ENCODE peak calls at places on chromosome 13, in five cellular contexts. W is HCT116, E is H9, I is DND-41, C is GM23338. G is an unnamed sample.

GRCh38 chr13:97262058-97262457 is 39.9 kb downstream of the MBNL2 start:
- DNase-seq in W (no peak), C (no peak), E (no peak), I (no peak), G (no peak)

GRCh38 chr13:49292742-49293498 is 45.2 kb downstream of the CDADC1 start:
- DNase-seq in I (peak), C (no peak), E (no peak), W (no peak), G (no peak)

GRCh38 chr13:112837371-112838037 is 131.5 kb upstream of the MCF2L start:
- DNase-seq in I (no peak), E (no peak), W (no peak), C (no peak), G (no peak)

GRCh38 chr13:79451500-79451962 is 29.4 kb upstream of the NDFIP2 start:
- DNase-seq in W (no peak), I (peak), C (peak), E (peak), G (peak)

GRCh38 chr13:48315981-48316380 is 12.4 kb downstream of the RB1 start:
- DNase-seq in I (no peak), W (no peak), E (no peak), C (no peak), G (no peak)

GRCh38 chr13:111398196-111398595 is 77.8 kb downstream of the TEX29 start:
- DNase-seq in C (no peak), W (no peak), I (no peak), E (no peak), G (no peak)

GRCh38 chr13:77521595-77522367 is 13.7 kb upstream of the SCEL start:
- DNase-seq in I (no peak), E (peak), C (peak), W (no peak), G (peak)

GRCh38 chr13:111347438-111347837 is 27.0 kb downstream of the TEX29 start:
- DNase-seq in I (no peak), W (no peak), E (no peak), C (no peak), G (no peak)

GRCh38 chr13:26037302-26037701 is 14.5 kb downstream of the SHISA2 start:
- DNase-seq in C (peak), I (peak), W (peak), E (peak), G (no peak)

GRCh38 chr13:99332456-99332855 is 25.3 kb upstream of the GPR183 start:
- DNase-seq in W (no peak), I (no peak), E (no peak), C (no peak), G (no peak)

GRCh38 chr13:35769812-35770211 is 293.3 kb upstream of the MAB21L1 start:
- DNase-seq in E (no peak), W (no peak), C (no peak), I (no peak), G (no peak)

GRCh38 chr13:50518791-50519201 is 324.7 kb downstream of the DLEU7 start:
- DNase-seq in E (no peak), C (no peak), W (no peak), I (no peak), G (no peak)

GRCh38 chr13:109783447-109783814 is 3.0 kb downstream of the IRS2 start:
- DNase-seq in E (peak), I (no peak), W (no peak), C (peak), G (no peak)

GRCh38 chr13:85798999-85799646 is at the start of gene SLITRK6:
- DNase-seq in W (peak), I (no peak), C (peak), E (peak), G (peak)

GRCh38 chr13:74129500-74130144 is 4.6 kb downstream of the KLF12 start:
- DNase-seq in E (no peak), C (no peak), W (no peak), I (peak), G (no peak)

GRCh38 chr13:97275265-97275664 is 53.1 kb downstream of the MBNL2 start:
- DNase-seq in C (no peak), E (no peak), W (no peak), I (no peak), G (peak)

GRCh38 chr13:106755542-106755941 is 187.6 kb upstream of the ARGLU1 start:
- DNase-seq in I (no peak), E (no peak), W (no peak), C (no peak), G (no peak)

GRCh38 chr13:40983269-40983668 is 35.8 kb downstream of the ELF1 start:
- DNase-seq in E (no peak), C (no peak), W (no peak), I (no peak), G (no peak)

GRCh38 chr13:98504029-98504351 is 72.9 kb downstream of the STK24 start:
- DNase-seq in E (no peak), C (no peak), I (no peak), W (no peak), G (no peak)

GRCh38 chr13:46289260-46289955 is 77.7 kb downstream of the LRRC63 start:
- DNase-seq in C (no peak), W (no peak), E (no peak), I (no peak), G (no peak)

GRCh38 chr13:20239748-20240147 is 7.6 kb upstream of the GJB6 start:
- DNase-seq in C (no peak), I (no peak), E (no peak), W (no peak), G (no peak)

GRCh38 chr13:83882626-83882959 is 319 bp upstream of the SLITRK1 start:
- DNase-seq in C (no peak), E (no peak), W (no peak), I (no peak), G (no peak)

GRCh38 chr13:83881031-83881727 is 1.1 kb downstream of the SLITRK1 start:
- DNase-seq in C (peak), W (no peak), E (no peak), I (no peak), G (no peak)

GRCh38 chr13:83884141-83884540 is 1.9 kb upstream of the SLITRK1 start:
- DNase-seq in I (no peak), E (no peak), C (no peak), W (no peak), G (no peak)

GRCh38 chr13:83881917-83882625 is at the start of gene SLITRK1:
- DNase-seq in W (no peak), E (peak), C (peak), I (peak), G (peak)

GRCh38 chr13:83883061-83883523 is 818 bp upstream of the SLITRK1 start:
- DNase-seq in W (no peak), E (peak), I (no peak), C (peak), G (no peak)
- TF ChIP-seq CTCF in W (no peak), E (no peak), I (no peak), C (no peak), G (no peak)

DNA sequence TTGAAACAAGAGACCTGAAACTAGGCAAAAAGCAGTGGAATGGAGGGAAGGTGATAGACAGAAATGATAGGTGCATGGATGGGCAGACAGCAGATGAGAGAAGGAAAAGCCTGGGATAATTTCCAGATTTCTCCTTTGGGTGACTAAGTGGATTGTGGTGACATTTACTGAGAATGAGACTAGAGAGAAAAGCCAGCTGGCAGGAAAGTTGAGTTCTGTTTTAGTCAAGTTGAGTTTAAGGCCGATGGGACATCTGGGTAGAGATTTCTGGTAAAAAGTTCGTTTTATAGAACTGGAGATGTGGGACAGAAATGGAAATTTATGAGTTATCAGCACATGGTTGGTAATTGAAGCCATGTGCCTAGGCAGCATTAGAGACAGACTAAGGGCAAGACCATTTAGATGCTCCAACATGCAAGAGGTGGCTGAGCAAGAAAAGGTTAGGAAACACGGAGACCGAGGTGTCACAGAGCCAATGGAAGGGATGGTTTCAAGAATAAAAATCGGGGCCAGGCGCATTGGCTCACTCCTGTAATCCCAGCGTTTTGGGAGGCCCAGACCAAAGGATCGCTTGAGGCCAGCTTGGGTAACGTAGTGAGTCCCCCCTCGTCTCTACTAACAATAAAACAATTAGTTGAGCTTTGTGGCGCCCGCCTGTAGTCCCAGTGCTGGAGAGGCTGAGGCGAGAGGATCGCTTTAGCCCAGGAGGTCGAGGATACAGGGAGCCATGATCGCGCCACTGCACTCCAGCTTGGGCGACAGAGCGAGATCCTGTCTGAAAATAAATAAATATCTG is 9.6 kb upstream of the DGKH start:
- DNase-seq in I (no peak), E (no peak), C (no peak), W (no peak), G (no peak)
- H3K27ac ChIP-seq in I (no peak), E (no peak), C (no peak), W (no peak), G (peak)

DNA sequence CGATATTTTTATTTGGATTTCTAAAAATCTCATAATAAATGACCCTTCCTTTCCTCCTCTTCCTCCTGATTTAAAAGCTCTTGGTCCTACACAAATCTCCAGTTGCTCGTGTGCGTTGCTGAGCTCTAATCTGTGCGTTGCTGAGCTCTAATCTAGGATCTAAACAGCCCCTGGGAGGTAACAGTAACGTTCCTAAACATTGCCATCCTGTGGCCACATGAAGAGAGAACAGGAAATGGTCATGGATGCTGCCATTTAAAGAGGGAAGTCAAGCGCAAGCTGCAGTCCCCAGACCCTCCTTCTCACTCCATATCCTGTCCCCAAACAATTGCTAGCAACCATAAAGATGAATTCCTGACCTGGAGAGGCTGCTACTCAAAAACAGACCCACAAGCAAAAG is 170.8 kb downstream of the NUFIP1 start:
- DNase-seq in E (peak), I (no peak), W (peak), C (peak), G (peak)
- TF ChIP-seq CTCF in E (peak), I (no peak), W (peak), C (peak), G (no peak)

DNA sequence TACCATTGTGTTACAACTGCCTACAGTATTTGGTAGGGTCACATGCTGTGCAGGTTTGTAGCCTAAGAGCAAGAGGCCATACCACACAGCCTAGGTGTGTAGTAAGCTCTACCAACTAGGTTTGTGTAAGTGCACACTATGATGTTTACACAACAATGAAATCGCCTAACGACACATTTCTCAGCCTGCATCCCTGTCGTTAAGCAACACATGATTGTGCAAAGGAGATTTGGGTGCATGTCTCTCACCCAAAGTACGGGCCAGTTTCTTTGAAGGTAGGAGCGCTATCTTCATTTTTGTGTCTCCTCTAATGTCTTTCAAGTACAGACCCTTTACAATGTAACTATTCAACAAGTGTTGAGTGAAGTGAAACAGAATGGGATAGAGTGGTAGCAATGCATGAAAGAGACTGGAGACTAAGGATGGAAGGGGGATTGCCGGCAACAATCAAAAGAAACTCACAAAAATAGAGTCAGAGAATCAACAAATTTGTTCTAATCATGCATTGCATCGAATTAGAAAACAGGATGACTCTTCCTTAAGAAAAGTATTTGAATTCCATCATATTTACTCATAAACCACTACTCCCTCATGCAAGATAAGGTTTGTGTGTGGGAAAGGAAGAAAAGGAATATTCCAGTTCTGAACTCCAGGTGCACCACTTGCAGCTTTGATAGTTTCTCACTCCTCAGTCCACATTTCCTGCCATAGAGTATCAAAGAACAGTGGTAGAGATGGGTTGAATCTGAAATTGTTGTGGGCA is 60.2 kb upstream of the TNFRSF19 start:
- DNase-seq in E (no peak), I (no peak), C (no peak), W (no peak), G (peak)
- H3K27ac ChIP-seq in E (no peak), I (no peak), C (no peak), W (no peak), G (no peak)

DNA sequence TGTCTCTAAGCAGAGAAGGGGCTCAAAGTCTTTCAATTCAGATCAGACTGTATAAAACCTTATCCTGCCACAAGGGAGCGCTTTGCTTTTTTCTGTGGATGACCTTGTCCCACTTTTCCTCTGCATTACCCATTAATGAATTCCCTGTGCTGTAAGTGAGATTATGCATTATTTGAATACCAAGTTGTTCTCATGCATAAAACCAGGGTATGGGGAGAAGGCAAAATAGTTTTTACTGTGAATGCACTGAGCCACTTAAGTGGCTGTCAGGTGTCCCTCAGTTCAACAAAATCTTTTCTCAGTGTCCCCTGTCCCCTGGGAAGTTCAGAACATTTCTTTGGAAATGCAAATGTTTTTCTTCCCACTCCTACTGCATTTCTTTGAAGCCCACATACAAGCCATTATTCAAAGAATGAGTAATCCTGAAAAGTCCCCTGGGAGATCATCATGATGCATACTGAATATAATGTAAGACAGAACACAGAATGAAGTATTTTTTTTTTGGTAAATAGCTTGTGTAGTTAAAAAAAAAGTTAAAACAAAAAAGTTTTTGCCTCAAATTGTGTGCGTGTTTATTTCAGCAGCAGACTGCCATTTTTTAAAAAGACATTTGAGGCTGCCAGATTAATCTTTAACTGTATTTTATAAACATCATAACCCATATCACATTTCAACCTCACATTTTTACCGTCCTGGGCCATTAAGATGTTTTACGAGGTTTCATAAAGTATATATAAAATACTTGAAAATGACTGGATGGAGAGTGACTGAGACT is 506.7 kb upstream of the PCDH9 start:
- DNase-seq in I (no peak), W (no peak), C (peak), E (peak), G (no peak)
- TF ChIP-seq CTCF in I (peak), W (peak), C (peak), E (peak), G (no peak)

G was measured in RWPE1.